ENCODE peak calls at places on chromosome 11, in ten cellular contexts. M is adrenal gland; V is gastrocnemius medialis; P is AG04450; H is tibial artery; W is CD4-positive, alpha-beta memory T cell; I is neuronal stem cell; E is CD4-positive, alpha-beta T cell; G is heart left ventricle; L is A549. K is an unnamed sample. For H3K9me3, the result is how much of the 10 kb centered on the place peaks cover.

GRCh38 chr11:26675233-26675928 is 46.5 kb downstream of the SLC5A12 start:
- DNase-seq in I (no peak), G (no peak), H (no peak), V (no peak), W (no peak), P (no peak), M (no peak), E (no peak), L (no peak), K (no peak)

GRCh38 chr11:124301482-124301881 is 12.3 kb downstream of the OR8D1 start:
- DNase-seq in H (no peak), E (no peak), M (peak), P (no peak), G (no peak), W (no peak), V (no peak), L (no peak), I (no peak), K (no peak)

GRCh38 chr11:76783901-76784813 is 1.0 kb downstream of the TSKU start:
- DNase-seq in L (peak), I (peak), H (no peak), M (peak), W (no peak), E (no peak), V (no peak), G (peak), P (no peak), K (peak)

GRCh38 chr11:61866231-61866957 is 25.0 kb downstream of the FADS3 start:
- DNase-seq in G (no peak), P (no peak), V (no peak), E (no peak), M (peak), W (no peak), L (no peak), I (no peak), H (no peak), K (no peak)

GRCh38 chr11:110428956-110429613 is 663 bp upstream of the FDX1 start:
- DNase-seq in L (no peak), W (no peak), E (no peak), P (no peak), I (no peak), V (no peak), H (no peak), G (no peak), M (peak), K (no peak)

GRCh38 chr11:113637636-113638035 is 68.5 kb downstream of the TMPRSS5 start:
- DNase-seq in W (no peak), G (no peak), H (no peak), V (no peak), M (no peak), P (no peak), I (no peak), L (no peak), E (no peak), K (no peak)

GRCh38 chr11:60363542-60364525 is 14.5 kb upstream of the MS4A7 start:
- DNase-seq in I (peak), G (peak), H (peak), W (peak), E (peak), P (no peak), L (peak), M (peak), V (peak), K (peak)

GRCh38 chr11:83663446-83663845 is 377.3 kb upstream of the CCDC90B start:
- DNase-seq in L (no peak), G (no peak), W (no peak), E (no peak), H (no peak), I (no peak), V (no peak), M (no peak), P (no peak), K (no peak)

GRCh38 chr11:110665689-110666465 is 46.4 kb downstream of the ARHGAP20 start:
- DNase-seq in I (no peak), M (no peak), V (no peak), G (no peak), E (no peak), L (no peak), H (no peak), P (no peak), W (no peak), K (no peak)

GRCh38 chr11:78961938-78962701 is 387.5 kb upstream of the NARS2 start:
- DNase-seq in P (peak), V (no peak), E (no peak), L (no peak), H (no peak), M (peak), W (no peak), G (no peak), I (peak), K (peak)

GRCh38 chr11:34667810-34668582 is 47.1 kb downstream of the EHF start:
- DNase-seq in L (peak), I (no peak), G (no peak), V (no peak), H (no peak), M (no peak), E (no peak), W (no peak), P (no peak), K (peak)

GRCh38 chr11:86639172-86639571 is 33.2 kb downstream of the ME3 start:
- DNase-seq in H (no peak), E (no peak), L (peak), G (no peak), V (no peak), M (no peak), P (no peak), I (no peak), W (no peak), K (no peak)

GRCh38 chr11:105236631-105237030 is 97.1 kb upstream of the CARD18 start:
- DNase-seq in L (no peak), E (no peak), H (no peak), P (peak), V (no peak), M (no peak), W (no peak), I (no peak), G (no peak), K (no peak)

GRCh38 chr11:115550291-115551059 is 46.3 kb upstream of the CADM1 start:
- DNase-seq in M (no peak), L (no peak), V (no peak), W (no peak), P (no peak), E (no peak), I (no peak), G (no peak), H (no peak), K (no peak)

GRCh38 chr11:45259607-45260006 is 26.5 kb downstream of the SYT13 start:
- DNase-seq in G (no peak), L (peak), E (no peak), V (no peak), M (peak), W (no peak), P (no peak), I (no peak), H (no peak), K (peak)

GRCh38 chr11:12979928-12980689 is 29.0 kb upstream of the RASSF10 start:
- DNase-seq in E (no peak), L (no peak), G (no peak), I (no peak), W (no peak), M (no peak), P (no peak), H (no peak), V (no peak), K (no peak)

GRCh38 chr11:75055511-75055910 is 41.2 kb downstream of the OR2AT4 start:
- DNase-seq in E (no peak), I (no peak), H (no peak), P (no peak), V (no peak), G (no peak), L (no peak), W (no peak), M (no peak), K (no peak)

GRCh38 chr11:40104941-40105550 is 1354.4 kb downstream of the LRRC4C start:
- DNase-seq in L (no peak), V (no peak), P (no peak), M (no peak), H (no peak), G (no peak), E (no peak), I (no peak), W (no peak), K (no peak)

GRCh38 chr11:63666874-63667273 is 4.3 kb downstream of the ATL3 start:
- DNase-seq in L (no peak), G (no peak), W (no peak), H (no peak), E (no peak), P (peak), M (no peak), I (no peak), V (no peak), K (no peak)

DNA sequence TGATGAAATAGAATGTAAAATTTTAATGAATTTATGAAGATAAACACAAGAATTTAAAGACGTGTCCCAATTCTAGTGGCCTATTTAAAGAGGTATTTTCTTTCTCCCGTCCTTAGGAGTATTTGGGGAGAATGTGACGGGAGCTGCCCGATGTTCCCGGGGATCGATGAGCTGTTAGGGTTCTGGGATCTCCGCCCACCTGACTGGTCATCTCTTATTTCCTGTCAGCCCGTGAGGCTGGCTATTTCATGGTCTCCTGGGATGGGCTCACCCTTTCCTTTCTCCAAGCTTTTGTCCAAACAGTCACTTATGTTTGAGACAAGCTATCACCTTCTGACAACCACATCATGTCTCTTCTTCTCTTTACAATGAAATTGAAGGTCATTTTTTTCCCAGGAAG is 16.9 kb upstream of the CLMP start:
- DNase-seq in L (no peak), G (no peak), E (no peak), W (no peak), H (no peak), V (no peak), I (no peak), P (no peak), M (no peak), K (no peak)
- H3K9me3 ChIP-seq in L (under half), G (under half), E (under half), W (under half), H (under half), V (under half), I (under half), P (under half), M (under half), K (under half)

GRCh38 chr11:16997624-16998023 is 16.6 kb downstream of the PLEKHA7 start:
- DNase-seq in M (no peak), H (no peak), P (no peak), E (no peak), V (no peak), L (no peak), G (no peak), I (no peak), W (no peak), K (no peak)

GRCh38 chr11:16989554-16989953 is 24.7 kb downstream of the PLEKHA7 start:
- DNase-seq in G (no peak), M (no peak), E (no peak), P (no peak), H (no peak), V (no peak), W (no peak), L (no peak), I (no peak), K (no peak)

GRCh38 chr11:16987205-16987568 is 27.0 kb downstream of the PLEKHA7 start:
- DNase-seq in W (no peak), G (no peak), L (no peak), I (no peak), P (no peak), H (no peak), M (no peak), E (no peak), V (no peak), K (peak)

GRCh38 chr11:16993495-16993894 is 20.7 kb downstream of the PLEKHA7 start:
- DNase-seq in P (no peak), M (no peak), H (no peak), I (no peak), G (no peak), W (no peak), L (no peak), E (no peak), V (no peak), K (no peak)

GRCh38 chr11:16992846-16993245 is 21.4 kb downstream of the PLEKHA7 start:
- DNase-seq in E (no peak), V (no peak), G (no peak), M (no peak), W (no peak), P (no peak), L (no peak), H (no peak), I (no peak), K (no peak)
- H3K9me3 ChIP-seq in E (under half), V (under half), G (under half), M (under half), W (under half), P (under half), L (under half), H (under half), I (under half), K (under half)

DNA sequence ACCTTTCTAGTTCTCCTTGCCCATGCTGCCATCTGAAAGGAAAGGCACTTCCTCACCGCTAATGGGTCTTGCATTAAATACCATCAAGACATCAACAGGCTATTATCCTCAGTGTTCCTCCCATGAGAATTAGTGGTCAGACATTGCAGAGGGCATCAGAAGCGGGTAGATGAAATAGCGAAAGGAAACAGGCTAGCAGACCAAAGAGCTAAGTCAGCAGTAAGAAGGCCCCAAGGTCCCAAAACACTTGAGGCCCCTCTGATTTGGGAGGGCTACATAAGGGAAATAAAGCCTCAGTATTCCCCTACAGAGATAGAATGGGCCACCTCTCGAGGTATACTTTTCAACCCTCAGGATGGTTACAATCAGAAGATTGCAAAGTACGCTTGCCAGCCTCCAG is 12.9 kb downstream of the KCNJ11 start:
- DNase-seq in V (no peak), L (no peak), I (no peak), H (no peak), E (no peak), G (no peak), W (no peak), P (no peak), M (no peak), K (no peak)
- H3K9me3 ChIP-seq in V (under half), L (under half), I (half or more), H (under half), E (under half), G (under half), W (under half), P (under half), M (under half), K (under half)

GRCh38 chr11:58844600-58844999 is at the start of gene GLYATL2:
- DNase-seq in W (no peak), M (no peak), H (no peak), E (no peak), V (no peak), G (no peak), P (no peak), I (no peak), L (no peak), K (no peak)
- H3K9me3 ChIP-seq in W (under half), M (under half), H (under half), E (under half), V (under half), G (under half), P (under half), I (under half), L (under half), K (under half)

GRCh38 chr11:118547132-118547531 is 16.1 kb downstream of the TMEM25 start:
- DNase-seq in E (no peak), I (no peak), V (no peak), G (no peak), M (no peak), L (no peak), H (no peak), P (no peak), W (no peak), K (no peak)
- H3K9me3 ChIP-seq in E (under half), I (under half), V (under half), G (under half), M (under half), L (under half), H (under half), P (under half), W (under half), K (under half)